ENCODE peak calls at places on chromosomes 13 and 19, in ten cellular contexts. P is suprapubic skin, G is prostate gland, D is esophagus muscularis mucosa, O is GM12892, Q is HCT116, R is K562, Y is breast epithelium, I is transverse colon, B is sigmoid colon. J is an unnamed sample.

GRCh38 chr19:7685546-7686445 is 5.2 kb downstream of the TRAPPC5 start:
- DNase-seq in Y (no peak), R (no peak), D (no peak), B (no peak), I (no peak), O (no peak), G (no peak), P (no peak), Q (no peak), J (no peak)

GRCh38 chr19:28489126-28489660 is 723.8 kb downstream of the UQCRFS1 start:
- DNase-seq in R (no peak), B (no peak), P (no peak), O (no peak), Q (no peak), D (no peak), I (no peak), Y (no peak), G (no peak), J (no peak)

GRCh38 chr13:89554801-89555200 is 1792.7 kb upstream of the MIR17HG start:
- DNase-seq in O (no peak), G (no peak), R (no peak), Y (no peak), B (no peak), D (no peak), I (no peak), Q (no peak), P (no peak), J (no peak)

GRCh38 chr13:84500016-84500415 is 617.7 kb upstream of the SLITRK1 start:
- DNase-seq in Y (no peak), B (no peak), O (no peak), G (no peak), D (no peak), R (no peak), I (no peak), P (no peak), Q (no peak), J (no peak)

GRCh38 chr13:29520671-29521070 is 74.8 kb downstream of the SLC7A1 start:
- DNase-seq in G (no peak), I (no peak), R (no peak), O (no peak), B (no peak), P (no peak), Y (no peak), D (no peak), Q (no peak), J (no peak)

GRCh38 chr13:69458013-69458412 is 649.6 kb upstream of the ATXN8OS start:
- DNase-seq in B (no peak), Q (no peak), G (no peak), P (no peak), R (no peak), O (no peak), Y (no peak), D (no peak), I (no peak), J (no peak)

GRCh38 chr13:80151016-80151415 is 189.9 kb downstream of the SPRY2 start:
- DNase-seq in Q (no peak), I (no peak), Y (no peak), P (no peak), R (no peak), D (no peak), G (no peak), B (no peak), O (no peak), J (no peak)

GRCh38 chr13:111315347-111315995 is 5.0 kb upstream of the TEX29 start:
- DNase-seq in R (no peak), Q (no peak), O (no peak), I (no peak), G (no peak), D (no peak), Y (no peak), P (no peak), B (no peak), J (no peak)

GRCh38 chr19:45008554-45008953 is 7.3 kb downstream of the RELB start:
- DNase-seq in P (no peak), Q (no peak), O (no peak), B (no peak), D (no peak), G (no peak), R (no peak), Y (no peak), I (peak), J (peak)

GRCh38 chr13:73938375-73939070 is 195.7 kb downstream of the KLF12 start:
- DNase-seq in O (no peak), R (no peak), Y (no peak), I (no peak), P (no peak), G (no peak), B (no peak), D (no peak), Q (peak), J (no peak)

GRCh38 chr19:8421484-8422461 is 8.7 kb downstream of the MARCHF2 start:
- DNase-seq in D (no peak), I (no peak), G (no peak), O (no peak), B (no peak), Y (peak), Q (no peak), P (no peak), R (peak), J (peak)

GRCh38 chr13:113584870-113585671 is 518 bp downstream of the TFDP1 start:
- DNase-seq in D (peak), R (peak), B (peak), G (no peak), O (peak), Y (peak), I (peak), P (peak), Q (no peak), J (peak)

GRCh38 chr19:38433268-38433733 is at the start of gene RYR1:
- DNase-seq in D (no peak), R (peak), O (peak), Y (no peak), P (no peak), G (no peak), B (no peak), I (peak), Q (peak), J (peak)

GRCh38 chr13:41244555-41244954 is 18.8 kb downstream of the MTRF1 start:
- DNase-seq in G (no peak), P (no peak), B (no peak), O (no peak), I (no peak), Y (no peak), D (no peak), Q (no peak), R (no peak), J (no peak)

GRCh38 chr19:41744850-41745249 is 10.5 kb upstream of the CEACAM6 start:
- DNase-seq in R (no peak), O (no peak), P (no peak), G (no peak), D (no peak), Y (no peak), I (peak), B (no peak), Q (no peak), J (no peak)

GRCh38 chr13:31301119-31301518 is 101.3 kb downstream of the B3GLCT start:
- DNase-seq in R (no peak), I (no peak), G (no peak), B (no peak), O (no peak), D (no peak), Y (no peak), P (no peak), Q (no peak), J (no peak)

GRCh38 chr13:113588394-113589111 is 4.0 kb downstream of the TFDP1 start:
- DNase-seq in D (peak), P (peak), Q (no peak), R (no peak), G (no peak), B (no peak), I (no peak), O (no peak), Y (peak), J (peak)

GRCh38 chr13:93226623-93227279 is at the start of gene GPC6:
- DNase-seq in Y (no peak), P (no peak), I (peak), O (no peak), G (peak), B (peak), Q (no peak), R (peak), D (no peak), J (no peak)

GRCh38 chr13:36945078-36945477 is 25.0 kb upstream of the SMAD9 start:
- DNase-seq in B (no peak), Y (no peak), G (no peak), D (no peak), R (no peak), P (no peak), O (no peak), Q (no peak), I (no peak), J (no peak)

GRCh38 chr13:93867481-93867880 is 612.0 kb downstream of the DCT start:
- DNase-seq in I (no peak), R (no peak), P (no peak), D (no peak), G (no peak), B (no peak), O (no peak), Y (no peak), Q (no peak), J (no peak)

GRCh38 chr13:112444416-112445399 is 68.6 kb downstream of the SPACA7 start:
- DNase-seq in R (no peak), B (peak), Y (no peak), P (peak), Q (no peak), I (no peak), D (peak), G (no peak), O (no peak), J (peak)

GRCh38 chr13:27201661-27202060 is 30.1 kb upstream of the USP12 start:
- DNase-seq in Y (no peak), B (no peak), D (no peak), P (no peak), G (no peak), I (no peak), Q (no peak), O (no peak), R (no peak), J (no peak)

GRCh38 chr13:112887151-112887550 is 81.9 kb upstream of the MCF2L start:
- DNase-seq in O (no peak), I (no peak), R (no peak), P (no peak), Q (no peak), Y (no peak), B (no peak), D (no peak), G (no peak), J (no peak)

GRCh38 chr19:58364127-58364526 is 1.6 kb upstream of the ZNF497 start:
- DNase-seq in Y (no peak), O (no peak), B (no peak), Q (no peak), I (no peak), G (no peak), R (no peak), P (no peak), D (no peak), J (no peak)

GRCh38 chr19:29264897-29265296 is 51.9 kb upstream of the UQCRFS1 start:
- DNase-seq in O (no peak), Y (no peak), R (no peak), D (no peak), G (no peak), B (no peak), P (no peak), Q (no peak), I (no peak), J (no peak)

GRCh38 chr13:46473806-46474205 is 79.2 kb upstream of the LRCH1 start:
- DNase-seq in P (no peak), G (no peak), I (no peak), Y (no peak), B (no peak), O (no peak), R (no peak), Q (no peak), D (no peak), J (no peak)

GRCh38 chr19:5522106-5522505 is 45.6 kb downstream of the TINCR start:
- DNase-seq in D (no peak), Q (no peak), I (no peak), O (no peak), P (no peak), R (no peak), B (no peak), Y (no peak), G (no peak), J (no peak)

GRCh38 chr19:8458380-8458779 is 13.6 kb downstream of the HNRNPM start:
- DNase-seq in Y (no peak), D (no peak), Q (no peak), R (no peak), O (no peak), I (peak), B (no peak), G (no peak), P (no peak), J (peak)

GRCh38 chr13:107035186-107035585 is 467.2 kb upstream of the ARGLU1 start:
- DNase-seq in O (no peak), Q (no peak), G (no peak), I (no peak), Y (no peak), P (no peak), B (no peak), R (no peak), D (no peak), J (no peak)

GRCh38 chr13:112119192-112120030 is 52.5 kb downstream of the SOX1 start:
- DNase-seq in Y (no peak), Q (no peak), O (no peak), B (peak), D (no peak), G (no peak), I (no peak), P (peak), R (no peak), J (peak)

GRCh38 chr19:10662384-10663251 is 8.5 kb downstream of the ILF3 start:
- DNase-seq in Y (no peak), Q (no peak), R (peak), I (no peak), P (no peak), B (no peak), O (no peak), G (no peak), D (no peak), J (no peak)

GRCh38 chr13:107231941-107232340 is 664.0 kb upstream of the ARGLU1 start:
- DNase-seq in R (no peak), P (no peak), B (no peak), I (no peak), O (no peak), Y (no peak), D (no peak), G (no peak), Q (no peak), J (no peak)

GRCh38 chr19:3374369-3375112 is 8.2 kb downstream of the NFIC start:
- DNase-seq in G (no peak), P (no peak), Q (no peak), R (peak), Y (no peak), I (no peak), O (no peak), B (peak), D (no peak), J (peak)
- TF ChIP-seq POLR2AphosphoS5 in G (peak), P (no peak), Q (no peak), R (peak), Y (peak), I (no peak), O (no peak), B (no peak), D (peak), J (peak)

GRCh38 chr19:532578-533484 is 1.3 kb downstream of the CDC34 start:
- DNase-seq in Y (peak), B (peak), R (peak), O (no peak), I (peak), P (no peak), G (peak), D (no peak), Q (peak), J (peak)
- TF ChIP-seq POLR2A in Y (no peak), B (no peak), R (no peak), O (no peak), I (no peak), P (no peak), G (no peak), D (no peak), Q (no peak), J (no peak)

GRCh38 chr19:19531951-19532805 is 3.5 kb downstream of the YJEFN3 start:
- DNase-seq in B (peak), Y (peak), Q (no peak), R (peak), P (peak), G (peak), D (no peak), O (peak), I (peak), J (peak)
- TF ChIP-seq POLR2AphosphoS5 in B (peak), Y (peak), Q (peak), R (no peak), P (no peak), G (peak), D (peak), O (no peak), I (peak), J (peak)

GRCh38 chr13:48773531-48774275 is 120.0 kb downstream of the CYSLTR2 start:
- DNase-seq in G (no peak), I (no peak), Q (no peak), R (no peak), B (no peak), D (peak), P (no peak), Y (no peak), O (no peak), J (no peak)

GRCh38 chr13:48778551-48779088 is 124.9 kb downstream of the CYSLTR2 start:
- DNase-seq in I (no peak), P (no peak), Y (no peak), R (no peak), O (no peak), B (no peak), Q (no peak), G (no peak), D (peak), J (no peak)

GRCh38 chr13:48775285-48775684 is 121.6 kb downstream of the CYSLTR2 start:
- DNase-seq in D (peak), G (no peak), Y (no peak), R (no peak), P (no peak), I (no peak), O (no peak), Q (no peak), B (no peak), J (no peak)

GRCh38 chr13:48776396-48776795 is 122.7 kb downstream of the CYSLTR2 start:
- DNase-seq in P (no peak), O (no peak), D (no peak), R (no peak), Q (no peak), I (no peak), Y (no peak), B (no peak), G (no peak), J (no peak)

DNA sequence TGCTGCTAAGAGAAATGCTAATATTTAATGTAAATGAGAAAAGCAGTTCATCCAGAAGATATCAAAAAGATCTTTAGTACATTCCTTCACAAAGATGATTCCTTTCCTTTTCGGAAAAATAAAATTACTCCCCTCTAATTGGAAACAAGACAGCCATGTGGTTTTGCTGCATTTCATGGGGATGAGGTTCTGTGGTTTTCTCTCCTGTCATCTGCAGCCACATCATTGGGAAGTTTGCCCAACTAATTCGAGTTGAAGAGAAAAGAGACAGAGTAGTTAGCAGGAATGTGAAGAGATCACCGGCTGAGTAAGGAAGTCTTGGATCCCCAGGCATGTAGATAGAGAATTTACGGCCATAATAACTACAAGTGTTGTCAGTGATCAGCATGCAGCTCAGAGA is 122.1 kb downstream of the CYSLTR2 start:
- DNase-seq in G (no peak), Y (no peak), O (no peak), P (no peak), R (no peak), D (no peak), B (no peak), I (no peak), Q (no peak), J (no peak)
- TF ChIP-seq POLR2A in G (no peak), Y (no peak), O (no peak), P (no peak), R (no peak), D (no peak), B (no peak), I (no peak), Q (no peak), J (no peak)

GRCh38 chr13:45162821-45163220 is 38.0 kb downstream of the KCTD4 start:
- DNase-seq in I (no peak), R (no peak), D (no peak), G (no peak), B (no peak), O (no peak), Y (no peak), P (no peak), Q (peak), J (no peak)
- TF ChIP-seq POLR2AphosphoS5 in I (no peak), R (no peak), D (no peak), G (no peak), B (no peak), O (no peak), Y (no peak), P (no peak), Q (no peak), J (no peak)

DNA sequence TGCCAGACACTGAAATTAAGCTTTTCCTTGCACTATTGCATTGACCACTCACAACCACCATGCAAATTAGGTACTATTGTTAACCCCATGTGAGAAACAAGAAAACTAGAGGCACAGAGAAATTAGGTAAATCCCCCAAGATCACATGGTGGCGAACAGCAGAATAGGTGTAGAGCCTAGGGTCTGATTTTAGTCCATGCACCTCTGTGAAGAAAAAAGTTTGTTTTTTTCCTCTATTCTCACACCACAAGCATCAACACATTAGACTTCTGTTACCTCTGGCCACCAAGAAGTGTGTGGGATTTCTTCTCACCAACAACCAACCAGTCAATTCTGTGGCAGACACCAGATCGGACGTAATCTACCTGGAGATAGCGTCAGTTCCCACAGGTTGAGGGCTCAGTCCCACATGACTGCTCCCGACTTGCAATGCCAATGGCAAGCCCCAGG is 391.9 kb downstream of the COG6 start:
- DNase-seq in Y (no peak), D (no peak), B (no peak), I (no peak), R (no peak), G (no peak), P (no peak), Q (no peak), O (no peak), J (no peak)
- TF ChIP-seq POLR2A in Y (no peak), D (no peak), B (no peak), I (no peak), R (no peak), G (no peak), P (no peak), Q (no peak), O (no peak), J (no peak)

GRCh38 chr19:35848919-35849505 is 3.3 kb downstream of the NPHS1 start:
- DNase-seq in R (no peak), B (no peak), D (no peak), Q (no peak), Y (no peak), O (no peak), I (no peak), P (no peak), G (no peak), J (no peak)

GRCh38 chr19:35848486-35848885 is 3.8 kb downstream of the NPHS1 start:
- DNase-seq in I (no peak), O (no peak), Q (no peak), D (no peak), G (no peak), B (no peak), P (no peak), Y (no peak), R (no peak), J (no peak)

GRCh38 chr19:35853038-35853756 is 893 bp upstream of the NPHS1 start:
- DNase-seq in P (no peak), D (no peak), O (no peak), R (no peak), G (no peak), Y (no peak), B (no peak), Q (no peak), I (no peak), J (no peak)

GRCh38 chr19:35852029-35852780 is at the start of gene NPHS1:
- DNase-seq in R (no peak), G (no peak), P (no peak), I (no peak), O (no peak), Y (no peak), B (no peak), D (no peak), Q (no peak), J (no peak)

DNA sequence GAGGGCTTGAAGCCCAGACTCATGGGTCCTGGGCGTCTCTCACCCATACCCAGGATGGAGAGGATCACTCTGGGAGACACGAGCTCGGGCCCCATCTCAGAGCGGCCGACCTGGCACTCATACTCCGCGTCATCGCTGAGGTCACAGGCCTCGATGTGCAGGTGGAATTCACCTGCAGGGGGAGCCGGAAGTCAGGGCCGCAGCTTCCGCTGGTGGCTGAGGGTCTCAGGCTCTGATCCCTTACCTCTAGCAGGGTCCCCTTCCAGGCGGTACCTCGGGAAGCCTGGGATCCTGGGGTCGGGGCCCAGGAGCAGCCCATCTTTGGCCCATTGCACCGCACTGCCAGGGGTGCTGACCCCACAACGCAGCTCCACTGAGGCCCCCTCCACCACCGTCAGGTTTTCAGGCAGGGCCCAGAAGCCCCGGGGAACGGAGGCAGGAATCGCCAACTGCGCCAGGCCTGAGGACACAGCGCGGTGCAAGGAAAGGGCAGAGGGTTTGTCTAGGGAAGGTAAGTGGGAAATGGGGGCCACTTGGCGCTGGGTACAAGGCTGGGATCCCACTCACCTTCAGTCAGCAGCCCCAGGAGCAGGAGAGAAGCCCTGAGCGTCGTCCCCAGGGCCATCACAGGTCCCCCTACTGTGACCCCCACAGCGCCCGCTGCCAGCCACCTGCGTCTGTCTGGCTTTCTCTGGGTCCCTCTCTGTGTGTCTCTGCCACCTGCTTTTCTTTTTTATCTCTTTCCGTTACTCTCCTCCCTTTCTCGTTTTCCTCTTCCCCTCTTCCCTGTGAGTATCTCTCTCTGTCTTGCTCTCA is 883 bp downstream of the NPHS1 start:
- DNase-seq in O (no peak), Q (no peak), G (no peak), B (no peak), P (no peak), R (no peak), Y (no peak), I (no peak), D (no peak), J (no peak)
- TF ChIP-seq POLR2AphosphoS5 in O (no peak), Q (no peak), G (no peak), B (no peak), P (no peak), R (no peak), Y (no peak), I (no peak), D (no peak), J (no peak)

GRCh38 chr19:13748169-13748884 is 16.0 kb upstream of the MRI1 start:
- DNase-seq in I (peak), B (no peak), D (no peak), R (no peak), Y (no peak), Q (no peak), G (no peak), P (no peak), O (no peak), J (no peak)
- TF ChIP-seq POLR2A in I (no peak), B (no peak), D (no peak), R (no peak), Y (no peak), Q (no peak), G (no peak), P (no peak), O (no peak), J (no peak)

J was measured in stomach.